ENCODE peak calls at places on chromosomes 1 and 21, in six cellular contexts. Y, A, K, D, V and Q are unnamed samples. For H3K4me1, the result is how much of the 10 kb centered on the place peaks cover.

GRCh38 chr1:228875741-228876140 is 140.5 kb downstream of the RHOU start:
- DNase-seq in Y (no peak), A (peak), K (no peak), D (no peak), V (no peak), Q (no peak)

GRCh38 chr1:234467821-234468220 is 11.2 kb downstream of the TARBP1 start:
- DNase-seq in Y (no peak), A (no peak), K (no peak), D (no peak), V (no peak), Q (no peak)

GRCh38 chr1:43545686-43546387 is 15.2 kb downstream of the PTPRF start:
- DNase-seq in Y (peak), A (peak), K (no peak), D (peak), V (no peak), Q (peak)

GRCh38 chr1:202254454-202255252 is 61.1 kb downstream of the LGR6 start:
- DNase-seq in Y (no peak), A (no peak), K (no peak), D (no peak), V (peak), Q (no peak)

GRCh38 chr1:214281902-214282695 is 1.1 kb downstream of the SMYD2 start:
- DNase-seq in Y (peak), A (no peak), K (no peak), D (no peak), V (peak), Q (peak)

GRCh38 chr1:36542024-36542961 is 59.6 kb upstream of the CSF3R start:
- DNase-seq in Y (no peak), A (no peak), K (no peak), D (no peak), V (no peak), Q (no peak)

GRCh38 chr1:41767534-41767933 is 151.2 kb downstream of the HIVEP3 start:
- DNase-seq in Y (no peak), A (no peak), K (no peak), D (no peak), V (no peak), Q (no peak)

GRCh38 chr1:2404890-2405511 is 7.4 kb downstream of the PEX10 start:
- DNase-seq in Y (no peak), A (no peak), K (no peak), D (no peak), V (peak), Q (no peak)

GRCh38 chr1:241870290-241870689 is 22.3 kb downstream of the EXO1 start:
- DNase-seq in Y (no peak), A (no peak), K (no peak), D (no peak), V (no peak), Q (no peak)

GRCh38 chr1:209519786-209520185 is 63.7 kb upstream of the CAMK1G start:
- DNase-seq in Y (no peak), A (no peak), K (no peak), D (no peak), V (no peak), Q (no peak)

GRCh38 chr1:230641346-230641745 is 935 bp upstream of the COG2 start:
- DNase-seq in Y (no peak), A (no peak), K (no peak), D (no peak), V (peak), Q (no peak)

GRCh38 chr1:63454269-63454668 is 68.8 kb downstream of the ITGB3BP start:
- DNase-seq in Y (no peak), A (no peak), K (no peak), D (peak), V (peak), Q (no peak)

GRCh38 chr1:229318056-229318455 is 24.8 kb downstream of the CCSAP start:
- DNase-seq in Y (no peak), A (no peak), K (no peak), D (peak), V (peak), Q (no peak)

GRCh38 chr1:1087351-1088035 is 13.4 kb upstream of the RNF223 start:
- DNase-seq in Y (no peak), A (no peak), K (no peak), D (no peak), V (no peak), Q (peak)

GRCh38 chr1:90810006-90810405 is 92.9 kb upstream of the BARHL2 start:
- DNase-seq in Y (no peak), A (no peak), K (no peak), D (no peak), V (no peak), Q (no peak)

GRCh38 chr1:160522622-160523345 is at the start of gene SLAMF6:
- DNase-seq in Y (no peak), A (no peak), K (no peak), D (no peak), V (no peak), Q (no peak)

GRCh38 chr1:110375490-110375889 is 15.3 kb downstream of the SLC16A4 start:
- DNase-seq in Y (no peak), A (no peak), K (no peak), D (no peak), V (no peak), Q (no peak)

GRCh38 chr1:17572264-17572985 is 32.9 kb downstream of the ARHGEF10L start:
- DNase-seq in Y (no peak), A (no peak), K (no peak), D (no peak), V (no peak), Q (no peak)
- H3K4me1 ChIP-seq in Y (under half), A (under half), K (under half), D (under half), V (under half), Q (under half)

GRCh38 chr21:45549670-45550463 is 7.6 kb upstream of the SLC19A1 start:
- DNase-seq in Y (no peak), A (peak), K (no peak), D (no peak), V (no peak), Q (peak)
- H3K4me3 ChIP-seq in Y (no peak), A (no peak), K (no peak), D (no peak), V (no peak), Q (no peak)

GRCh38 chr1:225746361-225747179 is 31.1 kb upstream of the SRP9 start:
- DNase-seq in Y (peak), A (peak), K (peak), D (peak), V (peak), Q (peak)
- TF ChIP-seq CTCF in Y (no peak), A (peak), K (peak), D (peak), V (no peak), Q (no peak)

GRCh38 chr1:10338611-10339010 is 60.3 kb upstream of the PGD start:
- DNase-seq in Y (no peak), A (no peak), K (no peak), D (no peak), V (no peak), Q (no peak)

GRCh38 chr1:10337436-10337835 is 61.4 kb upstream of the PGD start:
- DNase-seq in Y (no peak), A (no peak), K (no peak), D (no peak), V (no peak), Q (no peak)

GRCh38 chr1:10339036-10339567 is 59.8 kb upstream of the PGD start:
- DNase-seq in Y (no peak), A (no peak), K (no peak), D (peak), V (no peak), Q (no peak)

GRCh38 chr1:10339815-10340214 is 59.0 kb upstream of the PGD start:
- DNase-seq in Y (no peak), A (no peak), K (peak), D (peak), V (peak), Q (no peak)

DNA sequence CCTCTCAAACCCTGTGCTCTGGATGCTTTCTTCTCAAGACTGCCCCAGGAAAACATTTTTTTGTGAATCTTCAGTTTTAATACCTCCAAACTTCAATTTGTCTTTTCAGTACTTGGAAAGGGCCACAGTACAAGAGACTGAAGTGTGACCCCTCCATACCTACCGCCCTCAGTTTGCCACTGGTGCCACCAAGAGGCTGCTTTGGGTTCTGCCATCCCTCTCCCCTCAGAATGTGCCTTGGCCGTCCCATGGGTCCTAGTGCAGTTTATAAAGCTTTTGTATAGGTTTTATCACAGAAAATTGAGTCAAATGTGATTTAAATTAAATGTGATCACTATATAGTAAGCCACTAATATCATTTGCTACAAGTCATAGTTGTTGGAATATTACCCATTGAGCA is 60.8 kb upstream of the PGD start:
- DNase-seq in Y (peak), A (peak), K (peak), D (peak), V (peak), Q (no peak)
- H3K4me1 ChIP-seq in Y (under half), A (under half), K (under half), D (under half), V (under half), Q (under half)

GRCh38 chr1:46199233-46199749 is 1.1 kb upstream of the POMGNT1 start:
- DNase-seq in Y (no peak), A (no peak), K (no peak), D (no peak), V (no peak), Q (no peak)
- H3K4me3 ChIP-seq in Y (peak), A (no peak), K (peak), D (no peak), V (no peak), Q (peak)

DNA sequence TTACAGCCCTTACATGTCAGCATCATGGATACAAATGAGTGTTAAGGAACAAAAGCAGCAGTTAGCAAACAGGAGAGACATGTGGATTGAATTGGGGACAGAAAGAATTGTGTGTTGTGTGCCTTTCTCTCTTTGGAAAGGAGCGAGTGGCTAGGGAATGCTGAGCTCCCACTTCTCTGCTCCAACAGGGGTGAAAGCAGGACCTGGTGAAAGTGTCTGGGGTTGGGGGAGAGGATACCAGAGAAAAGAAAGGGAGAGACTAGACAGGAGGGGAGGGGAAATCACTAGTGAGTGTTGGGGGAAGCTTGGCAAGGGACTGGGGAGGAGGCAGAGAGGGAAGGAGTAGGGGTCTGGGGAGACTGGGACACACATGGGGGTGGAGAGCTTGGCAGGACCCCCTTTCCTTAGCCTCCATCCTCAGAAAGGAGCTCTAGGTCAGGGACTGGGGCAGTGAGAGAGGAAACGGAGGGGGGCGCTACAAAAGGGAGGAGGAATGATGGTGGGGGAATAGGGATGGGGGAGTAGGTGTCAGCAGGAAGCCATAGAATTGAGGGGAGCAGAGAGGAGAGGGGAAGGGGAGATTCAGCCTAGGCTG is 2.2 kb downstream of the KIRREL1 start:
- DNase-seq in Y (no peak), A (no peak), K (no peak), D (no peak), V (no peak), Q (no peak)
- TF ChIP-seq CTCF in Y (no peak), A (no peak), K (no peak), D (no peak), V (peak), Q (no peak)

GRCh38 chr21:44921928-44922327 is 1.2 kb upstream of the ITGB2 start:
- DNase-seq in Y (no peak), A (no peak), K (no peak), D (no peak), V (no peak), Q (no peak)
- H3K4me1 ChIP-seq in Y (under half), A (under half), K (half or more), D (under half), V (under half), Q (half or more)

DNA sequence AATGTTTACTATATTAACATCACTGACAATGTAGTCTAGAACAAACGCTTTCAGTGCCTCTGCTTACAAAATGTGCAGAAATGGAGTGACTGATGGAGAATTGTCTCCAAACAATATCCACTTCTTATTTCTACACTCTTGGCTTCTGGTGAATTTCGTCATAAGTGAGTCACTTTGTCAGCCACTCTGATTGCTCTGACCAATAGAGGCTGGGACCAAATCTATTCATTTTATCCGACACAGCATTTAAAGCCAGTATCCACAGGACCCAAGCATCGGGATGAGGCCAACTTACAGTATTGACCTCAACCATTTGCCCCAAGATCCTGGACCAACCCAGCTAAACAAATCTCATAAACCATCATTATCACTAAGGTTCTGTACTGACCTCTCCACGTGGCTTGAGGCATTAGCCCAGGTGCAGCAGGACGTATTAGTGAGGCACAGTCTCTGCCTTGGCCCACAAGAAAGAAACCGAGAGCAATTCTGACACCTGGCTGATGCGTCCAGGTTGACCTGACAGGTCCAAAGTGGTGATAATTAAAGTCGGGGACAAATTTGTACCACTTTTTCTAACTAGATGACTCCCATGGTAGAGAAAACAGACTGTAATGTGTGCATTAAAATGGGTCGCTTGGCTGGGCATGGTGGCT is 53.3 kb upstream of the ERO1B start:
- DNase-seq in Y (no peak), A (no peak), K (no peak), D (no peak), V (no peak), Q (no peak)
- H3K4me3 ChIP-seq in Y (no peak), A (no peak), K (no peak), D (no peak), V (no peak), Q (no peak)

GRCh38 chr1:175373786-175374623 is 181.4 kb upstream of the KIAA0040 start:
- DNase-seq in Y (no peak), A (peak), K (no peak), D (peak), V (no peak), Q (no peak)
- TF ChIP-seq CTCF in Y (peak), A (no peak), K (peak), D (peak), V (peak), Q (peak)

GRCh38 chr1:39110325-39110851 is 84.2 kb downstream of the NDUFS5 start:
- DNase-seq in Y (no peak), A (no peak), K (no peak), D (peak), V (peak), Q (no peak)

GRCh38 chr1:39115271-39116110 is 89.0 kb upstream of the MACF1 start:
- DNase-seq in Y (no peak), A (no peak), K (no peak), D (no peak), V (peak), Q (no peak)

GRCh38 chr1:39110882-39111281 is 84.7 kb downstream of the NDUFS5 start:
- DNase-seq in Y (no peak), A (no peak), K (no peak), D (no peak), V (peak), Q (no peak)

GRCh38 chr1:39116116-39116607 is 88.3 kb upstream of the MACF1 start:
- DNase-seq in Y (no peak), A (no peak), K (no peak), D (peak), V (no peak), Q (no peak)

GRCh38 chr1:39113109-39113743 is 87.1 kb downstream of the NDUFS5 start:
- DNase-seq in Y (no peak), A (no peak), K (no peak), D (no peak), V (no peak), Q (no peak)
- H3K4me1 ChIP-seq in Y (half or more), A (under half), K (half or more), D (half or more), V (under half), Q (half or more)